ENCODE peak calls at places on chromosome 4, in seven cellular contexts. J, K, S, Y, M, N and R are unnamed samples.
A peak's percentile ranks its signal among the peaks of the same experiment; 100 is the strongest.

GRCh38 chr4:124085561-124086180 is 626.9 kb downstream of the ANKRD50 start:
- DNase-seq in J (no peak), K (no peak), S (no peak), Y (no peak), M (no peak), N (no peak), R (no peak)

GRCh38 chr4:101035522-101035921 is 311.8 kb downstream of the PPP3CA start:
- DNase-seq in J (no peak), K (no peak), S (no peak), Y (no peak), M (no peak), N (no peak), R (no peak)

GRCh38 chr4:123941306-123941705 is 544.7 kb downstream of the SPRY1 start:
- DNase-seq in J (no peak), K (no peak), S (no peak), Y (no peak), M (no peak), N (no peak), R (no peak)

GRCh38 chr4:47442980-47443379 is 20.5 kb downstream of the COMMD8 start:
- DNase-seq in J (no peak), K (no peak), S (no peak), Y (no peak), M (no peak), N (no peak), R (no peak)

GRCh38 chr4:8167815-8168214 is 9.2 kb upstream of the ABLIM2 start:
- DNase-seq in J (no peak), K (no peak), S (no peak), Y (peak; percentile 76), M (no peak), N (no peak), R (no peak)

GRCh38 chr4:153927546-153927945 is 138.7 kb upstream of the SFRP2 start:
- DNase-seq in J (no peak), K (no peak), S (no peak), Y (no peak), M (no peak), N (no peak), R (no peak)

GRCh38 chr4:8617486-8618040 is 25.0 kb downstream of the CPZ start:
- DNase-seq in J (no peak), K (no peak), S (no peak), Y (no peak), M (no peak), N (no peak), R (no peak)

GRCh38 chr4:96776922-96777510 is 937.1 kb downstream of the PDHA2 start:
- DNase-seq in J (no peak), K (no peak), S (no peak), Y (no peak), M (no peak), N (no peak), R (no peak)

GRCh38 chr4:39814403-39815185 is 116.7 kb downstream of the UBE2K start:
- DNase-seq in J (no peak), K (no peak), S (no peak), Y (no peak), M (no peak), N (peak; percentile 16), R (peak; percentile 30)

GRCh38 chr4:38030023-38030422 is 69.8 kb downstream of the PTTG2 start:
- DNase-seq in J (no peak), K (no peak), S (no peak), Y (no peak), M (no peak), N (no peak), R (no peak)

GRCh38 chr4:13240066-13240465 is 244.1 kb downstream of the RAB28 start:
- DNase-seq in J (no peak), K (no peak), S (no peak), Y (no peak), M (no peak), N (no peak), R (no peak)

GRCh38 chr4:183241771-183242170 is 78.3 kb downstream of the CLDN22 start:
- DNase-seq in J (no peak), K (no peak), S (no peak), Y (no peak), M (no peak), N (no peak), R (no peak)

GRCh38 chr4:184398741-184399504 is 75.4 kb downstream of the IRF2 start:
- DNase-seq in J (no peak), K (no peak), S (no peak), Y (no peak), M (no peak), N (no peak), R (no peak)

GRCh38 chr4:184400891-184401290 is 73.5 kb downstream of the IRF2 start:
- DNase-seq in J (no peak), K (no peak), S (no peak), Y (no peak), M (no peak), N (no peak), R (no peak)

GRCh38 chr4:184399505-184399893 is 74.9 kb downstream of the IRF2 start:
- DNase-seq in J (no peak), K (no peak), S (no peak), Y (no peak), M (no peak), N (no peak), R (no peak)

GRCh38 chr4:184401397-184402171 is 72.8 kb downstream of the IRF2 start:
- DNase-seq in J (no peak), K (no peak), S (peak; percentile 5), Y (no peak), M (no peak), N (no peak), R (no peak)

DNA sequence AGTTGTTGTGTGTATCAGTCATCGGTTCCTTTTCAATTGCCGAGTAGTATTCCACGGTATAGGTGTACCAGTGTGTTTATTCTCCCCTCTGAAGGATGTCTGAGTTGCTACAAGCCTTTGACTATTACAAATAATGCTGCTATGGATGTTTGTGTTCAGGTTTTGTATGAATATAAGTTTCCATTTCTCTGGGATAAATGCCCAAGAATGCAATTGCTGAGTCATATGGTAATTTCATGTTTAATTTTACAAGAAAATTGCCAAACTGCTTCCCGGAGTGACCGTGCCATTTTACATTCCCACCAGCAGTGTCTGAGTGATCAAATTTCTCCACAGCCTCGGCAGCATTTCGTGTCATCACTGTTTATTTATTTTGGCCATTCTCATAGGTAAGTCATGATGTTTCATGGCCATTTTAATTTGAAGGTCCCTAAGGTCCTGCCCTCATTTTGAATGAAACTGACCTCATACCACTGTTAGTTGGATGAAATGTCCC is 73.9 kb downstream of the IRF2 start:
- DNase-seq in J (no peak), K (no peak), S (no peak), Y (no peak), M (no peak), N (no peak), R (no peak)
- TF ChIP-seq CTCF in J (no peak), K (no peak), S (no peak), Y (no peak), M (no peak), N (no peak), R (no peak)

GRCh38 chr4:74531952-74532794 is 87.2 kb downstream of the AREG start:
- DNase-seq in J (no peak), K (no peak), S (no peak), Y (no peak), M (no peak), N (peak; percentile 9), R (no peak)
- TF ChIP-seq CTCF in J (no peak), K (no peak), S (peak; percentile 68), Y (peak; percentile 53), M (peak; percentile 72), N (peak; percentile 51), R (peak; percentile 61)

DNA sequence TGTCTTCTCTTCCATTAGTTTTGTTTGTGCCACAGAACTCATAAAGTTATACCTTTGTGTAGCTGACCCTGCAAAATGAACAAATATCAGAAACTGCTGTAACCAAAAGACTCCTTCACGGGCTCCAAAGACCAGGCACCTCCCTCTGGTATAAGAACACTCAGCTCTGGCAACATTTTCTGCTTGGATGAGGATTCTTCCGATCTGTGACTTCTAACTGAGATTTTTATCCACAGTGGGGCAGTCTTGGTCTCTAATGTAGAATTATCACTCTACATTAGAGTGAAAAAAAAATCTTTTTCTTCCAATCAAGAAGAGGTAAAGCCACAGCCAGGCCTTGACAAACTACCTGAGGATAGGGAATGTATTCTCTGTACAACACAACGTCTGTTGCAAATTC is 38.5 kb upstream of the PRSS48 start:
- DNase-seq in J (no peak), K (no peak), S (no peak), Y (no peak), M (no peak), N (no peak), R (no peak)
- TF ChIP-seq CTCF in J (no peak), K (no peak), S (no peak), Y (peak; percentile 19), M (peak; percentile 27), N (no peak), R (no peak)

DNA sequence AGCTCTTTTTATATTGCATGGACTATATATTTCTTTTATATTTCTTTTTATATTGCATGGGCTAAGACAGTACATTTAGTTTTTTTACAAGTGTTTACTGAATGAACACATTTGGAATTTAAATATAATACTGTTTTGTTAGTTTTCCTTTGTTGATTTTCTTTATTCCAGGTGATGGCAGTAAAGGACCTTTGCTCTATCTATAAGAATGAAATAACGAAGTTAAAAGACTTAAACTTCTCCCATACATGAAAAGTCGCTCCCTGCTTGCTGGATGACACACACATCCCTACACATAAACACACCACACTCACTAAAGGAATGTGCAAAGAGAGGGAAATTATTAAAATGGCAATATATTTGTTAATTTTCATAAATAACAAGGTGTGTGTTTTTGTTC is 102.5 kb upstream of the ANXA10 start:
- DNase-seq in J (no peak), K (no peak), S (no peak), Y (no peak), M (no peak), N (no peak), R (no peak)
- TF ChIP-seq CTCF in J (no peak), K (no peak), S (no peak), Y (no peak), M (no peak), N (no peak), R (no peak)